ENCODE peak calls at places on chromosomes 5 and 9, in seven cellular contexts. C is endodermal cell, E is mammary epithelial cell, X is HepG2, A is mesenchymal stem cell, J is colonic mucosa, Q is IMR-90. W is an unnamed sample.

GRCh38 chr5:112885001-112885400 is 23.9 kb downstream of the SRP19 start:
- DNase-seq in C (no peak), E (no peak), X (no peak), A (no peak), J (no peak), Q (no peak), W (no peak)

GRCh38 chr5:41161271-41161670 is 52.1 kb downstream of the C6 start:
- DNase-seq in C (no peak), E (no peak), X (no peak), A (no peak), J (no peak), Q (peak; percentile 77), W (no peak)

GRCh38 chr5:154273028-154273617 is 82.6 kb downstream of the GALNT10 start:
- DNase-seq in C (peak; percentile 42), E (no peak), X (no peak), A (peak; percentile 55), J (peak; percentile 39), Q (peak; percentile 21), W (no peak)

GRCh38 chr9:95891067-95891466 is 15.6 kb downstream of the ERCC6L2 start:
- DNase-seq in C (no peak), E (no peak), X (no peak), A (no peak), J (no peak), Q (no peak), W (no peak)

GRCh38 chr5:21685016-21685415 is 1168.1 kb downstream of the CDH12 start:
- DNase-seq in C (no peak), E (no peak), X (no peak), A (no peak), J (no peak), Q (no peak), W (no peak)

GRCh38 chr5:169097374-169097831 is 203.5 kb downstream of the SLIT3 start:
- DNase-seq in C (peak; percentile 61), E (no peak), X (no peak), A (no peak), J (no peak), Q (peak; percentile 2), W (no peak)

GRCh38 chr5:121273818-121274433 is 577.8 kb upstream of the FTMT start:
- DNase-seq in C (no peak), E (peak; percentile 79), X (peak; percentile 53), A (peak; percentile 93), J (no peak), Q (peak; percentile 93), W (peak; percentile 87)

GRCh38 chr9:2477755-2478154 is 143.8 kb upstream of the VLDLR start:
- DNase-seq in C (no peak), E (no peak), X (peak; percentile 7), A (peak; percentile 3), J (no peak), Q (peak; percentile 43), W (peak; percentile 65)

GRCh38 chr9:33868430-33869000 is 51.6 kb downstream of the UBE2R2 start:
- DNase-seq in C (no peak), E (peak; percentile 12), X (no peak), A (no peak), J (no peak), Q (peak; percentile 66), W (peak; percentile 92)

DNA sequence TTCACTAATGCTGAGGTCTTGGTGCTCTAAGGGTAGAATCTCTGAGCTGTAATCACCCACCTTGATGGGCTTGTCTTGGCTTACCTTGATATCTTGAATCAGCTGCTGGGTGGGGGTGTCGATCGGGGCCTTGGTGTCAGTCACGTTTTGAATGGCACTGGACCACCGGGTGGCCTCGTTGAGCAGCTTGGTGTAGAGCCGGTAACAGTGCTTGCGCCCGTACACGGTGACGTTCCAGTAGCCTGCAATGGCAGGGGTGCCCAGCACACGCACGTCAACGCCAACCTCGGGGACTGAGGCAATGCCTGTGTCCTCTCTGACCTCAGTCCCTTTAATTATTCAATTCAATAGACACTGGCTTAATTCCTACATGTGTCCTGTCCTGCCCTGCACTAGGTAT is 63.1 kb upstream of the RETREG1 start:
- DNase-seq in C (peak; percentile 81), E (no peak), X (no peak), A (no peak), J (no peak), Q (no peak), W (no peak)
- H3K36me3 ChIP-seq in C (peaks cover 96% of the 10 kb centered on the region), E (peaks cover 24% of the 10 kb centered on the region), X (peaks cover 26% of the 10 kb centered on the region), A (peaks cover 34% of the 10 kb centered on the region), J (peaks cover 4% of the 10 kb centered on the region), Q (peaks cover 72% of the 10 kb centered on the region), W (peaks cover 50% of the 10 kb centered on the region)

GRCh38 chr5:7000316-7000715 is 287.1 kb downstream of the TENT4A start:
- DNase-seq in C (no peak), E (no peak), X (no peak), A (no peak), J (no peak), Q (no peak), W (no peak)
- H3K9ac ChIP-seq in C (no peak overlapping the region), E (no peak overlapping the region), X (no peak overlapping the region), A (no peak overlapping the region), J (no peak overlapping the region), Q (no peak overlapping the region), W (no peak overlapping the region)

DNA sequence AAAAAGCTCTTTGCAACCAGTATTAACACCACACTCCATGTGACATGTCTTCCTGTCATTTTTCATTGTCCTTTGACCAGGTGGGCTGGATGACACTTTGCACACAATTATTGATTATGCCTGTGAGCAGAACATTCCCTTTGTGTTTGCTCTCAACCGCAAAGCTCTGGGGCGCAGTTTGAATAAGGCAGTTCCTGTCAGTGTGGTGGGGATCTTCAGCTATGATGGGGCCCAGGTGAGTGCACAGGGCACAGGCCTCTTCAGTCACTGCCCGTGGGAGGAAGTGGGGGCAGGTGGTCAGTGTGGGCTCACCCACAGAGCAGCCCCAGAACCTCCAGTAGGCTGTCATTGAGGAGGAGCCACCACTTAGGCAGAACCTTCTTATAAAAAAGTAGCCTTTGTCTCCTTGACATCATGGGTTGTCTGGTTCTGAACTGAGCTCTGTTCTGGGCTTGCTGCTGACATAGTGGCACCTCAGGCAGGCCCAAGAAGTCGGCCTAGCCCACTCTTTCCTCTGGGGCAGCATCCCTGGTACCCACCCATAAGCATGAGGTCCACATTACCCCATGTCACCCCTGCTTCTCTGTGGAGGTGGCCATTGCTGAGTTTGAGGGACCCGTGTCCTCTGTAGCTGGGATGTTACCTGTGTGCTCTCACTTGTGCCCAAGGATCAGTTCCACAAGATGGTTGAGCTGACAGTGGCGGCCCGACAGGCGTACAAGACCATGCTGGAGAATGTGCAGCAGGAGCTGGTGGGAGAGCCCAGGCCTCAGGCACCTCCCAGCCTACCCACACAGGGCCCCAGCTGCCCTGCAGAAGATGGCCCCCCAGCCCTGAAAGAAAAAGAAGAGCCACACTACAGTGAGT is 39.3 kb downstream of the SECISBP2 start:
- DNase-seq in C (no peak), E (no peak), X (peak; percentile 85), A (no peak), J (no peak), Q (no peak), W (no peak)
- H3K36me3 ChIP-seq in C (peaks cover 64% of the 10 kb centered on the region), E (peaks cover 5% of the 10 kb centered on the region), X (peaks cover 18% of the 10 kb centered on the region), A (peaks cover 68% of the 10 kb centered on the region), J (peaks cover 8% of the 10 kb centered on the region), Q (peaks cover 62% of the 10 kb centered on the region), W (peaks cover 9% of the 10 kb centered on the region)

DNA sequence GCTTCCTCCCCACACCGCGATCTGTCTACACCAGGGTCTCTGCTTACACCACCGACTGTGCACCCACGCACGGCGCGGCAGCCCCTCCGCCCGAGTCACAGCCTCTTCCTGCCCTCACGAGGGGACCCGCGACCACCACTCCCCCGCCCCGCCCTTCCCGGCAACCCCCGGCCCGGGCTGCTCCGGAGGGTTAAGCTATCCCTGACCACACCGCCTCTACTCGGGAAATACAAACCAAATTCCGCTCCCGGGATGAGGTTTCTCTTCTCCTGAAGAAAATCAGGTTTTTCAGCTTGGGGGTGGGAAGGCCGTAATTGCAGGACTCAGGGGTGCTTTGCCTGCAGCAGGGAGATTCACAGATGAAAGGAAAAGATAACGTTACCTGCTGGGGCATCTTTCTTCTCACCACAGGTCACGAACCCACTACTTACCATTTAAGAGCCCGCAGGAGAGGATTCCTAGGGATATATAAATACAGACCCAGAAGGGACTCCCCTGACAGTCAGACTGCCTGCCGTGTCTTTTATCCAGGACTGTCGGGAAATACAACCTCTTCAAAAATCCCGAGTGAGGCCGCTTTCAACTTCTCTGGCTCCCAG is 63.5 kb downstream of the ROR2 start:
- DNase-seq in C (peak; percentile 83), E (no peak), X (no peak), A (peak; percentile 37), J (no peak), Q (no peak), W (no peak)
- H3K9ac ChIP-seq in C (no peak overlapping the region), E (no peak overlapping the region), X (no peak overlapping the region), A (peak overlapping the region; percentile 13), J (no peak overlapping the region), Q (peak overlapping the region; percentile 3), W (no peak overlapping the region)

GRCh38 chr5:43548358-43548757 is 8.5 kb downstream of the PAIP1 start:
- DNase-seq in C (no peak), E (no peak), X (no peak), A (no peak), J (no peak), Q (no peak), W (no peak)
- H3K36me3 ChIP-seq in C (peaks cover 91% of the 10 kb centered on the region), E (peaks cover 15% of the 10 kb centered on the region), X (peaks cover 20% of the 10 kb centered on the region), A (peaks cover 11% of the 10 kb centered on the region), J (peaks cover 8% of the 10 kb centered on the region), Q (peaks cover 33% of the 10 kb centered on the region), W (peaks cover 14% of the 10 kb centered on the region)

W was measured in endothelial cell of umbilical vein.